ENCODE peak calls at places on chromosomes 3 and 15, in five cellular contexts. One of them, this sample, is unnamed.

GRCh38 chr15:40873625-40874561 is at the start of gene RHOV:
- DNase-seq in endothelial cell of umbilical vein: peak
- DNase-seq in fibroblast of lung: peak
- DNase-seq in GM23338: peak
- DNase-seq in HCT116: peak
- DNase-seq in this sample: peak

GRCh38 chr15:86837631-86838030 is 758.0 kb downstream of the AGBL1 start:
- DNase-seq in GM23338: peak
- DNase-seq in fibroblast of lung: peak
- DNase-seq in HCT116: no peak
- DNase-seq in endothelial cell of umbilical vein: no peak
- DNase-seq in this sample: no peak

GRCh38 chr3:170740726-170741591 is 129.0 kb downstream of the RPL22L1 start:
- DNase-seq in HCT116: no peak
- DNase-seq in GM23338: no peak
- DNase-seq in endothelial cell of umbilical vein: no peak
- DNase-seq in fibroblast of lung: peak
- DNase-seq in this sample: peak

GRCh38 chr3:169234595-169234994 is 428.9 kb downstream of the MECOM start:
- DNase-seq in HCT116: no peak
- DNase-seq in GM23338: no peak
- DNase-seq in endothelial cell of umbilical vein: no peak
- DNase-seq in fibroblast of lung: no peak
- DNase-seq in this sample: peak

GRCh38 chr3:32106929-32107362 is 526 bp downstream of the GPD1L start:
- DNase-seq in fibroblast of lung: peak
- DNase-seq in GM23338: peak
- DNase-seq in HCT116: no peak
- DNase-seq in endothelial cell of umbilical vein: no peak
- DNase-seq in this sample: no peak

GRCh38 chr3:188468672-188469071 is 314.7 kb downstream of the LPP start:
- DNase-seq in endothelial cell of umbilical vein: no peak
- DNase-seq in HCT116: no peak
- DNase-seq in GM23338: no peak
- DNase-seq in fibroblast of lung: peak
- DNase-seq in this sample: peak

GRCh38 chr15:56496635-56497034 is 31.7 kb upstream of the MNS1 start:
- DNase-seq in GM23338: peak
- DNase-seq in HCT116: peak
- DNase-seq in fibroblast of lung: peak
- DNase-seq in endothelial cell of umbilical vein: peak
- DNase-seq in this sample: peak

GRCh38 chr15:61197187-61197586 is 31.9 kb downstream of the RORA start:
- DNase-seq in GM23338: no peak
- DNase-seq in fibroblast of lung: no peak
- DNase-seq in HCT116: no peak
- DNase-seq in endothelial cell of umbilical vein: no peak
- DNase-seq in this sample: no peak

GRCh38 chr15:66809664-66810063 is 107.6 kb downstream of the SMAD6 start:
- DNase-seq in fibroblast of lung: no peak
- DNase-seq in HCT116: no peak
- DNase-seq in GM23338: no peak
- DNase-seq in endothelial cell of umbilical vein: no peak
- DNase-seq in this sample: no peak

GRCh38 chr15:99434506-99435137 is 131.2 kb upstream of the MEF2A start:
- DNase-seq in fibroblast of lung: no peak
- DNase-seq in endothelial cell of umbilical vein: no peak
- DNase-seq in GM23338: no peak
- DNase-seq in HCT116: no peak
- DNase-seq in this sample: no peak

GRCh38 chr3:138513073-138513843 is 78.8 kb downstream of the ESYT3 start:
- DNase-seq in GM23338: peak
- DNase-seq in HCT116: no peak
- DNase-seq in endothelial cell of umbilical vein: no peak
- DNase-seq in fibroblast of lung: no peak
- DNase-seq in this sample: no peak

GRCh38 chr3:73559730-73560129 is 65.0 kb downstream of the PDZRN3 start:
- DNase-seq in fibroblast of lung: no peak
- DNase-seq in HCT116: no peak
- DNase-seq in GM23338: no peak
- DNase-seq in endothelial cell of umbilical vein: no peak
- DNase-seq in this sample: no peak

GRCh38 chr15:65790692-65791334 is 1.3 kb downstream of the DENND4A start:
- DNase-seq in HCT116: no peak
- DNase-seq in fibroblast of lung: no peak
- DNase-seq in GM23338: peak
- DNase-seq in endothelial cell of umbilical vein: peak
- DNase-seq in this sample: peak

GRCh38 chr3:129530331-129530761 is 1.9 kb downstream of the RHO start:
- DNase-seq in fibroblast of lung: peak
- DNase-seq in GM23338: peak
- DNase-seq in HCT116: no peak
- DNase-seq in endothelial cell of umbilical vein: peak
- DNase-seq in this sample: no peak

GRCh38 chr3:164222200-164222599 is 856.1 kb downstream of the SI start:
- DNase-seq in fibroblast of lung: no peak
- DNase-seq in endothelial cell of umbilical vein: no peak
- DNase-seq in GM23338: no peak
- DNase-seq in HCT116: no peak
- DNase-seq in this sample: no peak

GRCh38 chr3:25576836-25577454 is 87.8 kb downstream of the TOP2B start:
- DNase-seq in GM23338: peak
- DNase-seq in HCT116: no peak
- DNase-seq in endothelial cell of umbilical vein: no peak
- DNase-seq in fibroblast of lung: peak
- DNase-seq in this sample: no peak

GRCh38 chr15:44009056-44009455 is 182.3 kb downstream of the WDR76 start:
- DNase-seq in fibroblast of lung: peak
- DNase-seq in GM23338: no peak
- DNase-seq in endothelial cell of umbilical vein: peak
- DNase-seq in HCT116: peak
- DNase-seq in this sample: no peak

GRCh38 chr3:12687948-12688347 is 24.0 kb upstream of the RAF1 start:
- DNase-seq in GM23338: no peak
- DNase-seq in fibroblast of lung: no peak
- DNase-seq in HCT116: no peak
- DNase-seq in endothelial cell of umbilical vein: no peak
- DNase-seq in this sample: no peak

GRCh38 chr15:40192942-40193341 is 32.1 kb downstream of the BUB1B start:
- DNase-seq in GM23338: no peak
- DNase-seq in endothelial cell of umbilical vein: peak
- DNase-seq in HCT116: no peak
- DNase-seq in fibroblast of lung: peak
- DNase-seq in this sample: peak

GRCh38 chr3:31165399-31165860 is 271.0 kb upstream of the GADL1 start:
- DNase-seq in fibroblast of lung: peak
- DNase-seq in GM23338: no peak
- DNase-seq in endothelial cell of umbilical vein: peak
- DNase-seq in HCT116: no peak
- DNase-seq in this sample: no peak

GRCh38 chr15:36818260-36818659 is 238.8 kb downstream of the CDIN1 start:
- DNase-seq in endothelial cell of umbilical vein: no peak
- DNase-seq in fibroblast of lung: no peak
- DNase-seq in GM23338: no peak
- DNase-seq in HCT116: no peak
- DNase-seq in this sample: no peak

GRCh38 chr3:134199240-134199639 is 51.4 kb downstream of the RYK start:
- DNase-seq in GM23338: no peak
- DNase-seq in HCT116: no peak
- DNase-seq in fibroblast of lung: no peak
- DNase-seq in endothelial cell of umbilical vein: no peak
- DNase-seq in this sample: no peak
- H3K27ac ChIP-seq in GM23338: peak
- H3K27ac ChIP-seq in HCT116: no peak
- H3K27ac ChIP-seq in fibroblast of lung: no peak
- H3K27ac ChIP-seq in endothelial cell of umbilical vein: no peak
- H3K27ac ChIP-seq in this sample: no peak

GRCh38 chr15:89370120-89371077 is 35.8 kb upstream of the POLG start:
- DNase-seq in fibroblast of lung: no peak
- DNase-seq in HCT116: no peak
- DNase-seq in endothelial cell of umbilical vein: no peak
- DNase-seq in GM23338: peak
- DNase-seq in this sample: no peak
- TF ChIP-seq EZH2 in fibroblast of lung: peak
- TF ChIP-seq EZH2 in HCT116: no peak
- TF ChIP-seq EZH2 in endothelial cell of umbilical vein: peak
- TF ChIP-seq EZH2 in GM23338: peak
- TF ChIP-seq EZH2 in this sample: no peak

GRCh38 chr3:149613988-149614387 is 43.8 kb downstream of the WWTR1 start:
- DNase-seq in fibroblast of lung: no peak
- DNase-seq in GM23338: no peak
- DNase-seq in endothelial cell of umbilical vein: peak
- DNase-seq in HCT116: no peak
- DNase-seq in this sample: no peak

GRCh38 chr3:149615731-149616221 is 42.0 kb downstream of the WWTR1 start:
- DNase-seq in HCT116: no peak
- DNase-seq in endothelial cell of umbilical vein: peak
- DNase-seq in fibroblast of lung: peak
- DNase-seq in GM23338: no peak
- DNase-seq in this sample: no peak

GRCh38 chr3:149621218-149622005 is 36.4 kb downstream of the WWTR1 start:
- DNase-seq in fibroblast of lung: peak
- DNase-seq in HCT116: no peak
- DNase-seq in endothelial cell of umbilical vein: peak
- DNase-seq in GM23338: peak
- DNase-seq in this sample: no peak

GRCh38 chr3:149620291-149621020 is 37.4 kb downstream of the WWTR1 start:
- DNase-seq in fibroblast of lung: peak
- DNase-seq in endothelial cell of umbilical vein: no peak
- DNase-seq in GM23338: no peak
- DNase-seq in HCT116: no peak
- DNase-seq in this sample: no peak

DNA sequence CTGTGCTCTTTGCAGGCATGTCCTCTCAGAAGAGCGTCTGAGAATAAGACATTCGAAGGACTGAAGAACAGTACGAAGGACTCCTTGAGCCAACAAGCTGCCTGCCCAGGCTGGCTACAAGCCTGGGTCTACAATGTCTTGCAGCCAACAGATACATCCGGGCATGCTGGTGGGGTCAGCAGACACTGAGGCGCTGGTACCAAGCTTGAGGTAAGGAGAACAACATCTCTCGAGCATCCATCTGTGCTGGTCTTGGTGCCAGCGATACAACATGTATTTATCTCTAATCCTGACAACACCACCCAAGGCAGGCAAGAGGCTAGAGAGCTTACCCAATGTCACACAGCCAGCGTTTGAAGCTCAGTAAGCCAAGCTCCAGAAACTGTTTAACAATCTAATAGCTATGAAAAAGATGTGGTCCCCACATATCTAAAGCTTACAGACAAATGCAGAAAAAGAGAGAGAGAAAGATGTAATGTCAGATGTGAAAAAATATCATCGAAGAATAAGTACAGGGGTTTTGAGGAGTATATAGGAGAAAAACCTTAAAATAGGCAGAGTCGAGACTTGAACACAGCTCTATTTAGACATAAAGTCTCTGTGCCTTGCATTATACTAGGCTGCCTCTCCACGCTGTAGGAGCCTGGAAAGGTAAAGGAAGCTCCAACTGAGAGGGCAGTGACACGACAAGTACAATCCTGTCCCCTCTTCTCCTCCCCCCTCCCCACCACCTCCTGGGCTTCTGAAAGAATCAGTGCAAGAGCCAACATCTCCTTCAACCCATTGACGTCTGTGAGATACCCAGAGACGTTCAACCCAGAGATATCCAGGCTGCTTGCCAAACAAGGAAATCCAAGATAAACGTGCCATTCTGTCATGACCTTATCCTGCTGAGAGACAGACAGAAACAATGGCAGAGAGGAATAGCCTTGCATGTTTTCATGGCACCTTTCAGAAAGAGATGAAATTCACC is 39.4 kb downstream of the WWTR1 start:
- DNase-seq in endothelial cell of umbilical vein: peak
- DNase-seq in fibroblast of lung: peak
- DNase-seq in GM23338: no peak
- DNase-seq in HCT116: no peak
- DNase-seq in this sample: peak
- H3K27ac ChIP-seq in endothelial cell of umbilical vein: peak
- H3K27ac ChIP-seq in fibroblast of lung: no peak
- H3K27ac ChIP-seq in GM23338: no peak
- H3K27ac ChIP-seq in HCT116: no peak
- H3K27ac ChIP-seq in this sample: no peak

GRCh38 chr3:196969001-196969659 is 497 bp upstream of the PIGZ start:
- DNase-seq in HCT116: no peak
- DNase-seq in GM23338: peak
- DNase-seq in endothelial cell of umbilical vein: peak
- DNase-seq in fibroblast of lung: peak
- DNase-seq in this sample: peak

GRCh38 chr3:196968233-196969000 is at the start of gene PIGZ:
- DNase-seq in fibroblast of lung: peak
- DNase-seq in GM23338: peak
- DNase-seq in HCT116: no peak
- DNase-seq in endothelial cell of umbilical vein: peak
- DNase-seq in this sample: peak

GRCh38 chr3:196970547-196971093 is 2.0 kb upstream of the PIGZ start:
- DNase-seq in GM23338: no peak
- DNase-seq in fibroblast of lung: no peak
- DNase-seq in HCT116: no peak
- DNase-seq in endothelial cell of umbilical vein: no peak
- DNase-seq in this sample: no peak

GRCh38 chr3:196971094-196971698 is 2.6 kb upstream of the PIGZ start:
- DNase-seq in endothelial cell of umbilical vein: no peak
- DNase-seq in fibroblast of lung: no peak
- DNase-seq in GM23338: no peak
- DNase-seq in HCT116: no peak
- DNase-seq in this sample: no peak

DNA sequence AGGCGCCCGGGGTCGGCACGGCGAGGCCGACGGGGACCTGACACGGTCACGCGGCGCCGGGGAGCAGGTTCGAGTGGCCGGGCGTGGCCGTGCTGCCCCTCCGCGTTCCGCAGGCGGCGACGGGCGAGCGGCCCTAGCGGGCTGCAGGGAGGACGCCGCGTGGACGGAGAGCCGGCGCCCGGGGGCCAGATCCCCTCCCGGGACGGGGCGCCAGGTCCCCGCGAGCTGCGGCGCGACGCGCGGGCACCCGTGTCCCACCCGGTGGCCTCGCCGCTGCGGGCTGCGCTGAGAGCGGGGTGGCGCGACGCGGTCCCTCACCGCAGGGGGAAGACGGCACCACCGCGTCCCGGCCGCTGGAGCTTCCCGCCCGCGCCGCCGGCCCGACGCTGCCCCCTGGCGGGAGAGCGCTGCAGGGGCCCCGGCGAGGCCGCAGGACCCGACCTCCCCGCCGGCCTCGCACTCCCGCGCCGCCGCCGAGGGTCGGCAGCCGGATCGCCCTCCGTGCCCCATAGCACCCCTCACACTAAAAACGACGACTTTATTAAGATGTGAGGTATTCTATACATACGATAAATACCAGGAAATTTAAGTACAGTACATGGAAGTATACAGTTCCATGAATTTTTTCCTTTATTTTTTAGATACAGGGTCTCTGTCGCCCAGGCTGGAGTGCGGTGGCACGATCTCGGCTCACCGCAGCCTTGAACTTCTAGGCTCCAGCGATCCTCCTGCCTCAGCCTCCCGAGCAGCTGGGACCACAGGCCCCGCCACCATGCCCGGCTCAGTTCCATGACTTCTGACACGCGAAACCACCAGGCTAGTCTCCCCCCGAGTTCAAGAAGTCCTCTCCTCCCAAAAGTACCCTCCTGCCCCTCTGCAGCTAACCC is 1.3 kb upstream of the PIGZ start:
- DNase-seq in endothelial cell of umbilical vein: peak
- DNase-seq in HCT116: no peak
- DNase-seq in fibroblast of lung: peak
- DNase-seq in GM23338: peak
- DNase-seq in this sample: peak
- TF ChIP-seq EZH2 in endothelial cell of umbilical vein: no peak
- TF ChIP-seq EZH2 in HCT116: no peak
- TF ChIP-seq EZH2 in fibroblast of lung: no peak
- TF ChIP-seq EZH2 in GM23338: no peak
- TF ChIP-seq EZH2 in this sample: no peak

This sample was measured in A673.